ENCODE peak calls at places on chromosome 3, in six cellular contexts. S, F, G, M, H and L are unnamed samples.

GRCh38 chr3:78825858-78826215 is 942.0 kb downstream of the ROBO1 start:
- DNase-seq in G (no peak), S (no peak), H (no peak), F (no peak), M (no peak), L (no peak)

GRCh38 chr3:45607790-45608189 is 13.2 kb downstream of the LIMD1 start:
- DNase-seq in G (no peak), F (no peak), S (no peak), M (no peak), H (no peak), L (no peak)

GRCh38 chr3:8775602-8776001 is 6.2 kb upstream of the OXTR start:
- DNase-seq in H (no peak), S (no peak), M (no peak), F (no peak), G (no peak), L (no peak)

GRCh38 chr3:78506038-78506437 is 1261.8 kb downstream of the ROBO1 start:
- DNase-seq in G (no peak), H (no peak), F (no peak), S (no peak), M (no peak), L (no peak)

GRCh38 chr3:35946121-35946856 is 307.0 kb downstream of the ARPP21 start:
- DNase-seq in M (no peak), H (no peak), F (no peak), G (peak), S (no peak), L (no peak)

GRCh38 chr3:169147246-169148008 is 516.1 kb downstream of the MECOM start:
- DNase-seq in F (peak), S (peak), H (peak), M (peak), G (peak), L (no peak)

GRCh38 chr3:143574933-143575332 is 273.3 kb downstream of the SLC9A9 start:
- DNase-seq in S (no peak), F (no peak), G (no peak), H (no peak), M (no peak), L (no peak)

GRCh38 chr3:157119369-157119951 is 40.5 kb downstream of the CCNL1 start:
- DNase-seq in M (no peak), S (peak), H (no peak), F (no peak), G (no peak), L (no peak)

GRCh38 chr3:32154180-32154579 is 47.8 kb downstream of the GPD1L start:
- DNase-seq in F (no peak), M (no peak), H (no peak), S (no peak), G (no peak), L (no peak)

GRCh38 chr3:65144791-65145355 is 457.1 kb upstream of the ADAMTS9 start:
- DNase-seq in S (no peak), H (no peak), M (no peak), F (no peak), G (no peak), L (no peak)

GRCh38 chr3:153731036-153731435 is 390.2 kb upstream of the ARHGEF26 start:
- DNase-seq in S (no peak), M (no peak), G (no peak), H (no peak), F (no peak), L (no peak)

GRCh38 chr3:126213376-126214044 is 33.1 kb upstream of the ALDH1L1 start:
- DNase-seq in M (no peak), F (peak), S (no peak), H (no peak), G (no peak), L (no peak)

GRCh38 chr3:81041331-81041730 is 720.1 kb downstream of the GBE1 start:
- DNase-seq in G (no peak), F (no peak), M (no peak), H (no peak), S (no peak), L (no peak)

GRCh38 chr3:105195260-105195659 is 171.4 kb upstream of the ALCAM start:
- DNase-seq in F (no peak), S (no peak), M (no peak), G (no peak), H (no peak), L (no peak)

GRCh38 chr3:185317674-185318073 is 45.3 kb upstream of the MAP3K13 start:
- DNase-seq in H (no peak), M (no peak), G (no peak), S (no peak), F (no peak), L (no peak)

GRCh38 chr3:115512565-115513410 is 110.5 kb upstream of the GAP43 start:
- DNase-seq in H (no peak), G (no peak), M (peak), S (peak), F (peak), L (no peak)

GRCh38 chr3:72673011-72673771 is 175.1 kb downstream of the SHQ1 start:
- DNase-seq in F (peak), G (no peak), H (no peak), S (no peak), M (no peak), L (no peak)

GRCh38 chr3:186075489-186075888 is 33.4 kb downstream of the ETV5 start:
- DNase-seq in G (no peak), F (no peak), H (no peak), M (no peak), S (no peak), L (no peak)

DNA sequence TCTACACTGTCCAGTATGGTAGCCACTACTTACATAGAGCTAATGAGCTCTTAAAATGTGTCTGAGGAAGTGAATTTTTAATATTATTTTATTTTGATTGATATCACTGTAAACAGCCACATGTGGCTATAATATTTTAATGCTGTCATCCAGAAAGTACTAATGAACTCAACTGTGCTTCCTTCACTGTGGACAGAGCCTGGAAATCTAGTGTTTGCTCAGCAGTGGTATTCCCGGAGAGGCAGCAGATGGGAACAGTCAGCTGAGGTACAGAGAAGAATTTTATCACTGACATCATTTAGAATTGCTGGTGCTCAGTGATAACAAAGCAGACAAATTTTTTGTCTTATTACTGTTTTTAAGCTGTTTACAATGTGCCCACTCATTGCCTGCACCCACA is 68.7 kb upstream of the ACP3 start:
- DNase-seq in M (no peak), H (no peak), S (no peak), F (no peak), G (no peak), L (no peak)
- TF ChIP-seq POLR2A in M (no peak), H (no peak), S (no peak), F (no peak), G (no peak), L (no peak)

DNA sequence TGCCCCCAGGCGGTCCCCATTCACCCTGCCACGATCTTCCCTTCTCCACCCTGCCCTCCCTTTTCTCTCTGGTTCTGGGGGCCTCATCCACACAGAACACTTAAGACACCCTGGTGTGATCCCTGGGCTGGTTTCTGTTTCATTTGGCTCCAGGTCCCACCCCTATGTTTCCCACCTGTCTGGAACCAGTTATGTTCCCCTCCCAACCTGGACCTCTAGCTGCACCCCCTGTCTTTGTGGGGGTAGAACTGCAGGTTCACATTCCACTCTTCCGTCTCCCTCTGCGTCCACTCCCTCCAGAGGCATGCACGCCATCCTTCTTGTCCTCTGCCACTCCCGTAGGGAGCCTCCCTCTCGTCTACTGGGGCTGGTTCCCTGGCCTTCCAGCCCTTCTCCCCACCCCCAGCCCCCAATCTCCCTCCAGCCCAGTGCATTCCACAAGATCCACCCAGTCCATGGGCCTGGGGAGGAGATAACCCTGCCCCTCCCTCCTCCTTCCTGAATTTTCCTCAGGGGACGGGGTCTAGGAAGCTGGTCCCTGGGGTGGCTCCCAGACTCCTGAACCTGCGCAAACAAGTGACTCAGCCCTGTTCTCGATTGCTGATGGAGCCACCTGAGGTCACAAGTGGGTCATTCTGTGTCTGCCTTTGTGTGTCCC is 73.8 kb downstream of the ABTB1 start:
- DNase-seq in H (peak), M (peak), F (no peak), S (no peak), G (no peak), L (no peak)
- TF ChIP-seq CTCF in H (no peak), M (peak), F (peak), S (no peak), G (no peak), L (no peak)

GRCh38 chr3:25781758-25782594 is 1.3 kb downstream of the NGLY1 start:
- DNase-seq in M (no peak), F (no peak), S (no peak), G (peak), H (no peak), L (no peak)
- TF ChIP-seq POLR2A in M (no peak), F (no peak), S (no peak), G (no peak), H (no peak), L (no peak)

GRCh38 chr3:43087249-43087776 is 18.6 kb downstream of the POMGNT2 start:
- DNase-seq in G (no peak), M (no peak), S (no peak), F (no peak), H (no peak), L (no peak)
- TF ChIP-seq CTCF in G (no peak), M (no peak), S (no peak), F (no peak), H (no peak), L (no peak)

GRCh38 chr3:100492059-100492809 is at the start of gene TMEM45A:
- DNase-seq in M (peak), F (peak), G (peak), S (peak), H (peak), L (peak)
- TF ChIP-seq POLR2A in M (no peak), F (peak), G (no peak), S (peak), H (no peak), L (no peak)

DNA sequence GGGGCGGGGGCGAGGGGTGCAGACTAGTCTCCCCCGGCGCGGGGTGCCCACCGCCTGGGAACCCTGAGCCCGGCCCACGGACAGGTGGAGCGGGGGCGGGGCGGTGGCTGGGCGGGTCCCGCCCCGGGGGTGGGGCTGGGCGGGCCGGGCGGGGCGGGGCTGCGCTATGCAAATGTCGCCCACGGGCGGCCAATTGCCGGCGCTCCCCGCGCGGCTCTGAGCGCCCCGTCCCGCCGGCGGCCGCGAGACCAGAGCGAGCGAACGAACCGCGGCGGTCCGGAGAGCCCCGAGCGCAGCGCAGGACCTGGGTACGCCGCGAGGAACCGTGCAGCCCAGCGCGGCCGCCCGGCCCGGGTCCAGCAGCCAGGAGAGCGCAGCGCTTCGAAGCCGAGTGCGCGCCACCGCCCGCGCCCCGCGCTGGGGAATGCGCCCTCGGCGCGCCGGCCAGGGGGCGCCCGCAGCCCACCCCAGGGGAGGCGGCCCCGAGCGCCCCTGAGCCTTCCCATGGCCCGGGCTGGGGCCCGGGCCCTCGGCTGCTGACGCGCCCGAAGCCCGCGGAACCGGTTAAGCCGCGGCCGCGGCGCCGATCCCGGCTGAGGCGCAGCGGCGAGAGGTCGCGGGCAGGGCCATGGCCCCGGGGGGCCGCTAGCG is at the start of gene SEMA3F:
- DNase-seq in S (peak), H (peak), M (peak), F (peak), G (peak), L (peak)
- TF ChIP-seq CTCF in S (no peak), H (no peak), M (peak), F (peak), G (no peak), L (no peak)

GRCh38 chr3:129739613-129740012 is 133.1 kb upstream of the PLXND1 start:
- DNase-seq in H (no peak), G (no peak), F (no peak), S (no peak), M (no peak), L (no peak)
- TF ChIP-seq POLR2A in H (no peak), G (no peak), F (no peak), S (no peak), M (no peak), L (no peak)

GRCh38 chr3:98801042-98801747 is 38.1 kb downstream of the ST3GAL6 start:
- DNase-seq in F (no peak), H (no peak), M (no peak), S (no peak), G (no peak), L (no peak)
- TF ChIP-seq CTCF in F (no peak), H (no peak), M (peak), S (no peak), G (peak), L (no peak)

DNA sequence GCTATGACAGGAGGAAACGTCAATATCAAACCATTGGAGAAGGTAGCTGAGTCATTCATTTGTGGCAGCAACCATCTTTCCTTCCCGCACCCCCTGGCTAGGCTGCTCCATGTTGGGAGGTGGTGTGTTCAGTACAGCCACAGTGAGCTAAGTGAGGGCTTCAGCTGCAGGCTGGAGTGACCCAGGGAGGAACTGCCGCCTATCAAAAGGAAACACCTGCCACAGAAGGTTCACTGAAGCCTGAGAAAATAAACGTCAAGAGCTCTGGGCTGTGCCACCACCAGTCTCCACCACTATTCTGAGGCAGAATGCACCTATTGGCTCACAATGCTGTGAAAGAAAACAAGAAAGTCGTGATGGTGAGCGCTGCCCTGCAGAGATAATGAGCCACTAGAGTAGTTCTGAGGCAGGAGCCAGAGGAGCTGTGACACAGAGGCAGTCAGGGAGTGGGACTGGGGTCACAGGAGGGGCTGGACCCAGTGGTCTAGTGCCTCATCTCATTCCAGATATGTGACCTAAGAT is 34.8 kb upstream of the CD47 start:
- DNase-seq in G (peak), M (no peak), F (no peak), H (no peak), S (no peak), L (no peak)
- TF ChIP-seq POLR2A in G (no peak), M (no peak), F (no peak), H (no peak), S (no peak), L (no peak)